ENCODE peak calls at places on chromosomes 6 and 20, in six cellular contexts. E, D, S, Q, X and P are unnamed samples. For H3K9me3, the result is how much of the 10 kb centered on the place peaks cover.

GRCh38 chr6:2938004-2938631 is 33.2 kb downstream of the SERPINB6 start:
- DNase-seq in X (no peak), D (no peak), S (no peak), E (no peak), Q (peak), P (peak)

GRCh38 chr6:132495604-132496079 is 17.3 kb downstream of the STX7 start:
- DNase-seq in D (no peak), S (no peak), E (no peak), Q (no peak), X (no peak), P (no peak)

GRCh38 chr6:149961728-149962425 is 1.9 kb upstream of the ULBP1 start:
- DNase-seq in X (no peak), S (no peak), E (no peak), D (no peak), Q (no peak), P (no peak)

GRCh38 chr6:158642097-158642601 is 2.4 kb downstream of the DYNLT1 start:
- DNase-seq in S (peak), E (no peak), D (no peak), Q (peak), X (no peak), P (no peak)

GRCh38 chr20:57501461-57502330 is 23.2 kb downstream of the CTCFL start:
- DNase-seq in S (no peak), X (no peak), E (no peak), Q (no peak), D (no peak), P (no peak)

GRCh38 chr6:4849214-4849613 is 73.0 kb downstream of the CDYL start:
- DNase-seq in D (no peak), X (no peak), Q (no peak), S (no peak), E (no peak), P (no peak)

GRCh38 chr6:70839286-70840266 is 117.3 kb downstream of the B3GAT2 start:
- DNase-seq in Q (no peak), D (no peak), X (no peak), S (no peak), E (peak), P (no peak)

GRCh38 chr6:29424575-29424974 is 9.8 kb downstream of the OR12D1 start:
- DNase-seq in D (no peak), X (no peak), E (no peak), S (no peak), Q (no peak), P (no peak)

GRCh38 chr6:107079429-107079828 is 35.9 kb downstream of the BEND3 start:
- DNase-seq in S (no peak), Q (no peak), D (no peak), E (peak), X (no peak), P (no peak)

GRCh38 chr6:1335367-1336037 is 23.6 kb downstream of the FOXQ1 start:
- DNase-seq in D (no peak), E (peak), S (no peak), X (no peak), Q (peak), P (no peak)

GRCh38 chr6:62371395-62371794 is 85.4 kb upstream of the KHDRBS2 start:
- DNase-seq in E (no peak), Q (no peak), S (no peak), X (no peak), D (no peak), P (no peak)

GRCh38 chr6:7390218-7390878 is 740 bp downstream of the RIOK1 start:
- DNase-seq in E (no peak), D (no peak), Q (no peak), X (no peak), S (no peak), P (no peak)

GRCh38 chr6:129936329-129937165 is 75.4 kb upstream of the TMEM244 start:
- DNase-seq in S (peak), E (peak), Q (peak), X (no peak), D (no peak), P (no peak)

GRCh38 chr20:37564388-37565133 is 36.9 kb upstream of the BLCAP start:
- DNase-seq in D (peak), Q (peak), X (no peak), S (peak), E (peak), P (peak)

GRCh38 chr6:23267651-23268050 is 698.3 kb downstream of the HDGFL1 start:
- DNase-seq in D (no peak), E (no peak), S (no peak), Q (no peak), X (no peak), P (no peak)

GRCh38 chr20:44166008-44166407 is 21.0 kb downstream of the JPH2 start:
- DNase-seq in D (no peak), S (no peak), E (peak), Q (no peak), X (no peak), P (no peak)

GRCh38 chr20:47358672-47359532 is 2.4 kb upstream of the ZMYND8 start:
- DNase-seq in Q (peak), E (peak), D (peak), S (peak), X (peak), P (peak)

GRCh38 chr6:7640607-7641577 is 50.9 kb downstream of the SNRNP48 start:
- DNase-seq in S (no peak), X (no peak), E (peak), D (no peak), Q (no peak), P (no peak)

GRCh38 chr6:139753198-139753861 is 378.9 kb upstream of the CITED2 start:
- DNase-seq in S (no peak), D (no peak), X (no peak), Q (no peak), E (peak), P (no peak)

GRCh38 chr6:12414096-12414675 is 124.0 kb downstream of the EDN1 start:
- DNase-seq in S (no peak), Q (no peak), E (no peak), D (no peak), X (no peak), P (no peak)

GRCh38 chr6:148287979-148288378 is 54.7 kb upstream of the SASH1 start:
- DNase-seq in X (no peak), E (no peak), D (no peak), Q (no peak), S (no peak), P (no peak)

GRCh38 chr6:106659859-106660258 is 30.5 kb downstream of the QRSL1 start:
- DNase-seq in Q (no peak), X (no peak), S (no peak), E (no peak), D (no peak), P (no peak)

GRCh38 chr6:2186516-2186915 is 58.9 kb downstream of the GMDS start:
- DNase-seq in Q (no peak), E (no peak), X (no peak), D (no peak), S (no peak), P (no peak)

GRCh38 chr6:139732451-139732850 is 358.0 kb upstream of the CITED2 start:
- DNase-seq in D (no peak), S (no peak), E (no peak), X (peak), Q (no peak), P (no peak)

GRCh38 chr20:19566226-19566960 is 191.7 kb upstream of the RIN2 start:
- DNase-seq in Q (no peak), S (no peak), D (no peak), X (no peak), E (no peak), P (no peak)

GRCh38 chr6:160919713-160920112 is 71.9 kb upstream of the MAP3K4 start:
- DNase-seq in X (no peak), E (peak), Q (peak), S (no peak), D (no peak), P (no peak)

DNA sequence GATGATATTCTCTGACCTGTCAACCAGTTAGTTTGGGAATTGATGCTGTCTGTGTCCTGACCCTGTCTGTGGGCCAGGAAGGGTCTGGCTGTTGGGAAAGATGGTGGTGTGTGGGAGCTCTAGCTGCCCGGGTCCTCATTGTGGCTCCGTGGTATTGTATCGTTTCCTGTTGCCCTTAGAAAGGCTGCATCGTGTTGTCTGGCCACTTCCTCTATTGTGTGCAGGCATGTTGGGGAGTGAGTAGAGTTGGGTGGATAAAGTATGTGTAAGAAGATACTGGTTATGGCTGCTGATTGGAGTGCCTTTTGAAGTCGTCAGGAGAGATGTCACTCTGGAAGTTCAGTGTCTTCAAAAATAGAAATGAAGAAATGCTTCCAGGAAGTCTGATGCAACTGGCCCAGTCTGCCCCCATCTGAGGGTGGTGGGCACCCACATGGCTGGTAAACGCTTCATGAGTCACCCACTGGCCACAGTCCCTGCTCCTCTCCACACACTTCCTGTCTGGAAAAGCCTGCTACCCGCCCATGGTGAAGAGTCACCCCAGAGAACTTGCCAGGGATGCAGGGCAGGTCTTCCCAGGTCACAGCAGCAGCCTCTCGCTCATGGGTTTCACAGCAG is 27.9 kb downstream of the PPARD start:
- DNase-seq in Q (peak), X (peak), D (no peak), E (peak), S (peak), P (peak)
- TF ChIP-seq POLR2A in Q (no peak), X (no peak), D (no peak), E (no peak), S (no peak), P (no peak)

DNA sequence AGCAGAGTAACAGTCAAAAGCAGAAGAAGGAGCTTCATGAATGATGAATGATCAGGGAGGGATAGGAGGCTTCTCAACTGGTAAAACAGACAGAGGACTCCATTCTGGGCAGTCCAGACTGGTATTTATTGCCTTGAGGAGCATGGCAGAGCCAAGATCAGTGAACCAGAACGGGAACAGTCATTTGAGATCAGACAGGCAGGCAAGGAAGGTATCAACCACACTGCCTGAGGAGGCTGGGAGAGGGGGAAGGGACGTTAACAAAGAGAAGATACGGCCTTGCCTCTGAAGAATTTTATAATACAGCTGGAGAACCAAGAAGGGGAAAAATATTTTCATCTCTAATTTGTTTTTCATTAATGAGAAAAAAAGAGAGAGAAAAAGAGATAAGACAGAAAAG is at the start of gene DEFB121:
- DNase-seq in X (no peak), E (no peak), D (no peak), Q (no peak), S (no peak), P (no peak)
- H3K9me3 ChIP-seq in X (under half), E (under half), D (under half), Q (under half), S (under half), P (under half)

GRCh38 chr20:36528176-36528874 is 13.0 kb upstream of the MYL9 start:
- DNase-seq in Q (no peak), E (no peak), X (no peak), S (no peak), D (peak), P (no peak)
- TF ChIP-seq POLR2A in Q (no peak), E (no peak), X (no peak), S (no peak), D (no peak), P (no peak)

GRCh38 chr6:168043193-168043847 is 35.7 kb downstream of the FRMD1 start:
- DNase-seq in Q (no peak), X (no peak), D (no peak), E (no peak), S (no peak), P (peak)
- H3K9me3 ChIP-seq in Q (under half), X (under half), D (under half), E (under half), S (under half), P (under half)

GRCh38 chr6:156873654-156874380 is 96.6 kb downstream of the ARID1B start:
- DNase-seq in D (no peak), Q (no peak), S (no peak), E (no peak), X (no peak), P (no peak)

GRCh38 chr6:156872903-156873302 is 95.7 kb downstream of the ARID1B start:
- DNase-seq in E (no peak), Q (no peak), S (no peak), X (no peak), D (no peak), P (no peak)

GRCh38 chr6:156877126-156877863 is 100.1 kb downstream of the ARID1B start:
- DNase-seq in D (no peak), E (no peak), X (peak), S (no peak), Q (peak), P (no peak)

GRCh38 chr6:156876302-156876701 is 99.1 kb downstream of the ARID1B start:
- DNase-seq in E (no peak), S (peak), X (no peak), Q (no peak), D (no peak), P (no peak)

GRCh38 chr6:156875062-156875461 is 97.9 kb downstream of the ARID1B start:
- DNase-seq in S (no peak), D (no peak), X (no peak), Q (no peak), E (no peak), P (no peak)
- TF ChIP-seq POLR2A in S (no peak), D (no peak), X (no peak), Q (no peak), E (no peak), P (no peak)

GRCh38 chr6:33787954-33788693 is 806 bp downstream of the LEMD2 start:
- DNase-seq in X (peak), S (peak), E (peak), Q (peak), D (peak), P (peak)

GRCh38 chr6:33790306-33790855 is 1.5 kb upstream of the LEMD2 start:
- DNase-seq in D (no peak), Q (no peak), X (no peak), S (no peak), E (no peak), P (no peak)

GRCh38 chr6:33787336-33787953 is 1.5 kb downstream of the LEMD2 start:
- DNase-seq in D (no peak), X (no peak), E (no peak), Q (no peak), S (no peak), P (no peak)

GRCh38 chr6:33789550-33789895 is 593 bp upstream of the LEMD2 start:
- DNase-seq in S (no peak), E (no peak), X (no peak), Q (no peak), D (peak), P (peak)

GRCh38 chr6:33788694-33789549 is at the start of gene LEMD2:
- DNase-seq in Q (peak), S (peak), E (peak), D (peak), X (peak), P (peak)
- H3K9me3 ChIP-seq in Q (under half), S (under half), E (under half), D (under half), X (under half), P (under half)

GRCh38 chr6:116570856-116571682 is at the start of gene RWDD1:
- DNase-seq in X (peak), Q (peak), E (peak), S (peak), D (peak), P (peak)
- TF ChIP-seq POLR2A in X (peak), Q (peak), E (peak), S (peak), D (peak), P (peak)